ENCODE peak calls at places on chromosomes 1 and 21, in six cellular contexts. F is left ventricle myocardium superior; C is AG09309; M is fibroblast of lung; B is stimulated activated CD4-positive, alpha-beta T cell treated with anti-CD3 and anti-CD28 coated beads, Interleukin-2, amount 100 ng/mL, for 24 hours; H is activated CD4-positive, alpha-beta memory T cell treated with anti-CD3 and anti-CD28 coated beads, Interleukin-2, amount 10 ng/mL, durations not matched to agents 7 days and 5 days. S is an unnamed sample.

GRCh38 chr21:35565204-35565611 is 495.1 kb downstream of the SETD4 start:
- DNase-seq in F (peak; percentile 40), C (peak; percentile 85), M (peak; percentile 83), B (no peak), H (no peak), S (peak; percentile 73)

GRCh38 chr1:55347786-55348185 is 132.6 kb upstream of the USP24 start:
- DNase-seq in F (no peak), C (no peak), M (peak; percentile 22), B (no peak), H (no peak), S (no peak)

GRCh38 chr1:180278193-180278556 is 48.1 kb downstream of the LHX4 start:
- DNase-seq in F (no peak), C (no peak), M (no peak), B (no peak), H (no peak), S (no peak)

GRCh38 chr1:167462341-167462740 is 56.0 kb downstream of the CD247 start:
- DNase-seq in F (no peak), C (no peak), M (no peak), B (no peak), H (no peak), S (no peak)

GRCh38 chr1:202248861-202249260 is 55.3 kb downstream of the LGR6 start:
- DNase-seq in F (no peak), C (no peak), M (no peak), B (no peak), H (no peak), S (no peak)

GRCh38 chr1:53640696-53641065 is 98.3 kb downstream of the GLIS1 start:
- DNase-seq in F (no peak), C (no peak), M (no peak), B (no peak), H (no peak), S (no peak)

GRCh38 chr21:20783611-20784010 is 214.6 kb upstream of the NCAM2 start:
- DNase-seq in F (no peak), C (no peak), M (no peak), B (no peak), H (no peak), S (no peak)

GRCh38 chr21:41706263-41706639 is 60.6 kb downstream of the RIPK4 start:
- DNase-seq in F (no peak), C (no peak), M (no peak), B (no peak), H (no peak), S (no peak)

GRCh38 chr1:54570161-54570560 is 22.1 kb downstream of the ACOT11 start:
- DNase-seq in F (no peak), C (no peak), M (no peak), B (no peak), H (no peak), S (no peak)

GRCh38 chr1:246787781-246788513 is 63.7 kb downstream of the SCCPDH start:
- DNase-seq in F (no peak), C (no peak), M (no peak), B (no peak), H (no peak), S (no peak)

GRCh38 chr21:27674037-27674436 is 707.1 kb upstream of the ADAMTS5 start:
- DNase-seq in F (no peak), C (peak; percentile 93), M (peak; percentile 77), B (no peak), H (no peak), S (peak; percentile 93)

GRCh38 chr21:36347278-36347961 is 27.4 kb downstream of the MORC3 start:
- DNase-seq in F (no peak), C (no peak), M (peak; percentile 18), B (no peak), H (no peak), S (no peak)

GRCh38 chr1:35261412-35262120 is 6.9 kb upstream of the ZMYM4 start:
- DNase-seq in F (no peak), C (no peak), M (no peak), B (no peak), H (no peak), S (no peak)

GRCh38 chr1:74703386-74704182 is 29.3 kb downstream of the CRYZ start:
- DNase-seq in F (no peak), C (no peak), M (no peak), B (no peak), H (no peak), S (no peak)

GRCh38 chr1:216929870-216930582 is 206.8 kb upstream of the ESRRG start:
- DNase-seq in F (no peak), C (no peak), M (no peak), B (no peak), H (no peak), S (no peak)

GRCh38 chr1:203769505-203770343 is 4.7 kb downstream of the LAX1 start:
- DNase-seq in F (peak; percentile 78), C (peak; percentile 72), M (peak; percentile 95), B (no peak), H (no peak), S (peak; percentile 72)

GRCh38 chr1:240004086-240004749 is 87.5 kb upstream of the FMN2 start:
- DNase-seq in F (no peak), C (no peak), M (peak; percentile 28), B (no peak), H (no peak), S (no peak)

GRCh38 chr1:22880174-22880601 is 92.5 kb downstream of the LACTBL1 start:
- DNase-seq in F (no peak), C (peak; percentile 16), M (no peak), B (no peak), H (no peak), S (no peak)

GRCh38 chr1:57483954-57484353 is 60.1 kb upstream of the DAB1 start:
- DNase-seq in F (no peak), C (no peak), M (no peak), B (no peak), H (no peak), S (no peak)

GRCh38 chr1:50913954-50914353 is 46.1 kb downstream of the FAF1 start:
- DNase-seq in F (no peak), C (no peak), M (no peak), B (no peak), H (no peak), S (no peak)

GRCh38 chr1:44606701-44607281 is 67.5 kb downstream of the TMEM53 start:
- DNase-seq in F (no peak), C (no peak), M (no peak), B (no peak), H (no peak), S (no peak)

GRCh38 chr1:212182585-212182984 is 102.6 kb upstream of the PPP2R5A start:
- DNase-seq in F (no peak), C (no peak), M (no peak), B (no peak), H (no peak), S (no peak)

GRCh38 chr1:247113094-247113497 is 8.9 kb upstream of the ZNF669 start:
- DNase-seq in F (no peak), C (no peak), M (no peak), B (no peak), H (no peak), S (no peak)

GRCh38 chr1:196407358-196408041 is 200.7 kb downstream of the KCNT2 start:
- DNase-seq in F (no peak), C (no peak), M (peak; percentile 54), B (no peak), H (no peak), S (peak; percentile 5)

GRCh38 chr1:65691962-65692361 is 100.7 kb upstream of the PDE4B start:
- DNase-seq in F (no peak), C (no peak), M (peak; percentile 53), B (no peak), H (no peak), S (no peak)

GRCh38 chr21:44461005-44461404 is 5.7 kb downstream of the LRRC3 start:
- DNase-seq in F (peak; percentile 10), C (no peak), M (no peak), B (no peak), H (no peak), S (no peak)

GRCh38 chr1:234565132-234565531 is 44.8 kb downstream of the IRF2BP2 start:
- DNase-seq in F (no peak), C (no peak), M (no peak), B (no peak), H (no peak), S (no peak)

GRCh38 chr1:8831329-8831728 is 13.9 kb upstream of the RERE start:
- DNase-seq in F (no peak), C (no peak), M (peak; percentile 30), B (no peak), H (no peak), S (no peak)

GRCh38 chr21:14968821-14969220 is 96.0 kb downstream of the NRIP1 start:
- DNase-seq in F (no peak), C (no peak), M (no peak), B (no peak), H (no peak), S (no peak)

GRCh38 chr1:218383681-218384080 is 38.5 kb downstream of the TGFB2 start:
- DNase-seq in F (no peak), C (peak; percentile 82), M (no peak), B (no peak), H (no peak), S (no peak)

S was measured in GM04503.